ENCODE peak calls at places on chromosome 5, in five cellular contexts. N is GDM1, D is Kasumi-1, Q is fibroblast of villous mesenchyme, I is GM10248. C is an unnamed sample.

GRCh38 chr5:62268239-62268638 is 37.8 kb upstream of the KIF2A start:
- DNase-seq in I (no peak), Q (no peak), D (no peak), N (no peak), C (no peak)

GRCh38 chr5:149388498-149389190 is 9.6 kb upstream of the IL17B start:
- DNase-seq in Q (peak), D (no peak), N (no peak), I (no peak), C (no peak)

GRCh38 chr5:133326361-133326760 is 274.5 kb downstream of the HSPA4 start:
- DNase-seq in I (no peak), N (no peak), D (no peak), Q (no peak), C (no peak)

GRCh38 chr5:153831976-153832375 is 206.7 kb downstream of the FAM114A2 start:
- DNase-seq in D (peak), I (peak), N (no peak), Q (peak), C (no peak)

GRCh38 chr5:10023494-10023893 is 226.2 kb downstream of the ATPSCKMT start:
- DNase-seq in N (no peak), I (no peak), D (no peak), Q (no peak), C (no peak)

GRCh38 chr5:140142802-140143201 is 17.1 kb downstream of the IGIP start:
- DNase-seq in N (no peak), Q (no peak), D (no peak), I (no peak), C (peak)

GRCh38 chr5:166602271-166602670 is 1689.2 kb upstream of the WWC1 start:
- DNase-seq in I (no peak), D (no peak), Q (peak), N (no peak), C (no peak)

GRCh38 chr5:110073534-110073933 is 383.8 kb downstream of the MAN2A1 start:
- DNase-seq in N (no peak), I (no peak), D (no peak), Q (no peak), C (no peak)

GRCh38 chr5:44332360-44332971 is 56.8 kb downstream of the FGF10 start:
- DNase-seq in D (peak), N (no peak), I (peak), Q (peak), C (no peak)

GRCh38 chr5:150781706-150782614 is 3.4 kb downstream of the SMIM3 start:
- DNase-seq in N (no peak), Q (peak), I (no peak), D (no peak), C (no peak)

GRCh38 chr5:171776747-171777419 is 8.7 kb upstream of the SMIM23 start:
- DNase-seq in I (no peak), D (no peak), Q (no peak), N (no peak), C (no peak)

GRCh38 chr5:98713027-98713426 is 60.4 kb upstream of the RGMB start:
- DNase-seq in N (no peak), D (no peak), Q (peak), I (no peak), C (no peak)

GRCh38 chr5:104016650-104017049 is 454.1 kb upstream of the NUDT12 start:
- DNase-seq in Q (peak), N (no peak), D (no peak), I (no peak), C (no peak)

GRCh38 chr5:150174285-150174684 is 7.7 kb downstream of the CDX1 start:
- DNase-seq in D (no peak), Q (no peak), N (no peak), I (no peak), C (no peak)

GRCh38 chr5:170491479-170491878 is 12.3 kb upstream of the KCNIP1 start:
- DNase-seq in Q (peak), D (peak), N (peak), I (no peak), C (no peak)

GRCh38 chr5:38450627-38451371 is 105.6 kb downstream of the LIFR start:
- DNase-seq in N (no peak), Q (no peak), I (no peak), D (no peak), C (no peak)

GRCh38 chr5:137622850-137623249 is 113.0 kb downstream of the KLHL3 start:
- DNase-seq in I (no peak), N (no peak), D (no peak), Q (no peak), C (peak)

GRCh38 chr5:10705736-10706135 is 55.3 kb downstream of the DAP start:
- DNase-seq in I (no peak), Q (no peak), N (no peak), D (no peak), C (no peak)

GRCh38 chr5:53923969-53924876 is 363.8 kb downstream of the NDUFS4 start:
- DNase-seq in N (no peak), D (no peak), Q (peak), I (no peak), C (no peak)

GRCh38 chr5:14160116-14160515 is 17.0 kb downstream of the TRIO start:
- DNase-seq in Q (no peak), D (no peak), N (no peak), I (no peak), C (no peak)

GRCh38 chr5:142404046-142404477 is 79.2 kb upstream of the SPRY4 start:
- DNase-seq in Q (peak), D (no peak), N (no peak), I (no peak), C (no peak)

GRCh38 chr5:160961761-160962160 is 109.8 kb upstream of the ATP10B start:
- DNase-seq in N (no peak), I (no peak), Q (no peak), D (no peak), C (no peak)

GRCh38 chr5:133397432-133397831 is 214.9 kb downstream of the FSTL4 start:
- DNase-seq in I (no peak), Q (no peak), N (no peak), D (no peak), C (no peak)

GRCh38 chr5:113047234-113047633 is 70.6 kb downstream of the DCP2 start:
- DNase-seq in D (no peak), Q (peak), I (no peak), N (no peak), C (no peak)

GRCh38 chr5:156474251-156474650 is 147.3 kb downstream of the SGCD start:
- DNase-seq in I (no peak), N (no peak), D (no peak), Q (peak), C (no peak)

GRCh38 chr5:68303754-68304420 is 88.3 kb downstream of the PIK3R1 start:
- DNase-seq in N (no peak), D (no peak), I (no peak), Q (peak), C (no peak)

GRCh38 chr5:77768978-77769377 is 7.2 kb downstream of the TBCA start:
- DNase-seq in Q (no peak), N (no peak), D (no peak), I (no peak), C (no peak)

GRCh38 chr5:174281089-174281488 is 235.6 kb downstream of the NSG2 start:
- DNase-seq in N (no peak), I (no peak), D (no peak), Q (no peak), C (no peak)

GRCh38 chr5:78675956-78676727 is 27.6 kb upstream of the LHFPL2 start:
- DNase-seq in Q (no peak), N (no peak), D (no peak), I (no peak), C (no peak)

GRCh38 chr5:140978260-140978659 is 12.0 kb downstream of the PCDHAC2 start:
- DNase-seq in Q (no peak), I (no peak), N (no peak), D (no peak), C (peak)

GRCh38 chr5:143837306-143837848 is 25.4 kb downstream of the HMHB1 start:
- DNase-seq in N (no peak), I (no peak), Q (peak), D (no peak), C (no peak)

GRCh38 chr5:14698495-14698894 is 34.0 kb downstream of the OTULIN start:
- DNase-seq in Q (no peak), D (no peak), I (no peak), N (no peak), C (no peak)

GRCh38 chr5:135657536-135658307 is 78.9 kb upstream of the CXCL14 start:
- DNase-seq in N (no peak), Q (no peak), D (no peak), I (no peak), C (no peak)

GRCh38 chr5:84248013-84248412 is 136.7 kb downstream of the EDIL3 start:
- DNase-seq in N (no peak), I (no peak), Q (no peak), D (no peak), C (no peak)